ENCODE peak calls at places on chromosomes 16 and 17, in four cellular contexts. W, G, S and Y are unnamed samples.
A peak's percentile ranks its signal among the peaks of the same experiment; 100 is the strongest.

GRCh38 chr16:20049831-20050230 is 23.9 kb downstream of the GPR139 start:
- DNase-seq in S (no peak), G (no peak), W (no peak), Y (no peak)

GRCh38 chr17:50632637-50633036 is 2.0 kb upstream of the ABCC3 start:
- DNase-seq in S (no peak), G (no peak), W (no peak), Y (no peak)

GRCh38 chr17:42683407-42684031 is 1.2 kb downstream of the CNTNAP1 start:
- DNase-seq in S (peak; percentile 91), G (no peak), W (no peak), Y (no peak)

GRCh38 chr17:18184143-18185007 is 747 bp downstream of the ALKBH5 start:
- DNase-seq in W (peak; percentile 34), G (no peak), S (peak; percentile 88), Y (peak; percentile 90)

GRCh38 chr17:11618861-11619566 is 20.7 kb downstream of the DNAH9 start:
- DNase-seq in W (peak; percentile 50), G (no peak), S (no peak), Y (no peak)

GRCh38 chr17:70081885-70082284 is 6.9 kb downstream of the KCNJ16 start:
- DNase-seq in W (no peak), S (no peak), G (no peak), Y (no peak)

GRCh38 chr17:80141463-80142165 is 5.3 kb downstream of the EIF4A3 start:
- DNase-seq in W (no peak), G (no peak), S (peak; percentile 56), Y (no peak)

GRCh38 chr16:77788196-77789084 is at the start of gene VAT1L:
- DNase-seq in G (no peak), S (no peak), W (peak; percentile 10), Y (no peak)

GRCh38 chr16:70738083-70738977 is 52.5 kb upstream of the MTSS2 start:
- DNase-seq in W (peak; percentile 39), S (peak; percentile 94), G (no peak), Y (no peak)

GRCh38 chr16:85234310-85235235 is 122.3 kb upstream of the CIBAR2 start:
- DNase-seq in W (no peak), G (no peak), S (peak; percentile 85), Y (no peak)

GRCh38 chr17:2737693-2738092 is 11.8 kb downstream of the CCDC92B start:
- DNase-seq in W (no peak), S (no peak), G (no peak), Y (no peak)

GRCh38 chr16:15484662-15485061 is 50.3 kb downstream of the BMERB1 start:
- DNase-seq in S (no peak), G (no peak), W (no peak), Y (no peak)

GRCh38 chr16:85284138-85284897 is 172.0 kb upstream of the CIBAR2 start:
- DNase-seq in G (no peak), S (no peak), W (no peak), Y (no peak)

GRCh38 chr16:29022196-29022595 is 37.3 kb downstream of the LAT start:
- DNase-seq in S (no peak), W (no peak), G (no peak), Y (no peak)

GRCh38 chr17:66713533-66714042 is 121.3 kb upstream of the CACNG5 start:
- DNase-seq in S (no peak), G (no peak), W (no peak), Y (no peak)

GRCh38 chr16:17470002-17470870 is 524 bp downstream of the XYLT1 start:
- DNase-seq in G (no peak), S (no peak), W (peak; percentile 16), Y (no peak)

GRCh38 chr17:51060396-51060795 is 60.3 kb downstream of the SPAG9 start:
- DNase-seq in W (no peak), S (no peak), G (no peak), Y (no peak)

GRCh38 chr17:61467416-61468262 is 15.4 kb downstream of the TBX4 start:
- DNase-seq in S (peak; percentile 50), W (no peak), G (no peak), Y (peak; percentile 44)

GRCh38 chr17:67056746-67057490 is 12.6 kb downstream of the CACNG1 start:
- DNase-seq in G (no peak), S (no peak), W (peak; percentile 9), Y (no peak)

GRCh38 chr16:1707193-1707790 is 1.3 kb downstream of the MAPK8IP3 start:
- DNase-seq in W (peak; percentile 19), S (no peak), G (no peak), Y (no peak)
- TF ChIP-seq CTCF in W (no peak), S (no peak), G (no peak), Y (no peak)

GRCh38 chr17:19392303-19392702 is 5.3 kb upstream of the MFAP4 start:
- DNase-seq in G (no peak), W (no peak), S (peak; percentile 64), Y (no peak)

GRCh38 chr17:19398301-19399181 is 11.6 kb upstream of the MFAP4 start:
- DNase-seq in S (peak; percentile 85), W (no peak), G (no peak), Y (peak; percentile 90)

GRCh38 chr17:19401321-19402010 is 9.6 kb upstream of the RNF112 start:
- DNase-seq in W (no peak), S (peak; percentile 35), G (no peak), Y (no peak)

GRCh38 chr17:19399750-19400450 is 11.1 kb upstream of the RNF112 start:
- DNase-seq in W (no peak), G (no peak), S (no peak), Y (no peak)

DNA sequence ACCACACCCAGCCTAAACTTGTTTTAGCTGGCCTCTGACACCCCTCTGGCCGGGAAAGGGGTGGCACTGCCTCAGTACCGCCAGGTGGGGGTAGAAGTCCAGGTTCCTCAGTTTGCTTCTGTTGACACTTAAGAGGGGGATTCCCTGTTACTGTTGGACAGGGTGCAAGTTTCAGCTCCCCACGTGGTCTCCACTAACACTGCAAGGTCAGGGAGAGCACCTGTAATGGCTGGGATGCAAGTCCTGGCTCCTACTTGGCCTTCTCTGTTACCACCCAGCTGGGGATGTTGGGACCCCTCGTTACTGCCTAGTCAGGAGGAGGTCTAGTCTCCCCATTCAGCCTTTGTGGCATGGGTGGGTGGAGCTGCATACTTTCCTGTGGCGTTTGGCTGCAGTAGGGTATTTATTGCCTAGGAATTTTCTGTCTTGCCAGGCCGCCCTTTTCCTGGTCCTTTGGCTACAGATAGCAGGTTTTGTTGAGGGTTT is 10.6 kb upstream of the MFAP4 start:
- DNase-seq in S (no peak), G (no peak), W (peak; percentile 51), Y (no peak)
- TF ChIP-seq CTCF in S (no peak), G (no peak), W (peak; percentile 61), Y (no peak)

GRCh38 chr17:76585649-76586593 is at the start of gene ST6GALNAC2:
- DNase-seq in G (no peak), S (peak; percentile 79), W (no peak), Y (peak; percentile 75)
- TF ChIP-seq CTCF in G (peak; percentile 17), S (peak; percentile 22), W (no peak), Y (peak; percentile 57)

GRCh38 chr17:56624315-56624714 is 30.8 kb downstream of the NOG start:
- DNase-seq in S (no peak), G (no peak), W (no peak), Y (no peak)

GRCh38 chr17:56630202-56630601 is 36.7 kb downstream of the NOG start:
- DNase-seq in S (no peak), G (no peak), W (no peak), Y (no peak)

GRCh38 chr17:56633681-56634080 is 40.2 kb downstream of the NOG start:
- DNase-seq in W (no peak), G (no peak), S (peak; percentile 55), Y (no peak)

GRCh38 chr17:56624947-56625346 is 31.4 kb downstream of the NOG start:
- DNase-seq in S (no peak), G (no peak), W (no peak), Y (no peak)

GRCh38 chr17:56629450-56630187 is 36.1 kb downstream of the NOG start:
- DNase-seq in G (no peak), W (no peak), S (no peak), Y (no peak)
- TF ChIP-seq CTCF in G (peak; percentile 64), W (no peak), S (peak; percentile 24), Y (peak; percentile 15)

GRCh38 chr17:10046786-10047609 is 141.9 kb upstream of the RCVRN start:
- DNase-seq in G (no peak), W (no peak), S (no peak), Y (no peak)
- TF ChIP-seq CTCF in G (no peak), W (no peak), S (no peak), Y (no peak)